ENCODE peak calls at places on chromosomes 7 and 10, in nine cellular contexts. One of them, this sample, is unnamed.

GRCh38 chr10:79084972-79085597 is 16.3 kb downstream of the ZMIZ1 start:
- DNase-seq in DND-41: no peak
- DNase-seq in CD4-positive, alpha-beta memory T cell: no peak
- DNase-seq in midbrain: no peak
- DNase-seq in fibroblast of the conjunctiva: no peak
- DNase-seq in glutamatergic neuron: no peak
- DNase-seq in activated CD4-positive, alpha-beta T cell treated with anti-CD3 and anti-CD28 coated beads, Interleukin-2, amount 50 U/mL, for 48 hours: no peak
- DNase-seq in epithelial cell of esophagus: no peak
- DNase-seq in tibial artery: no peak
- DNase-seq in this sample: no peak

GRCh38 chr7:36129048-36129534 is 24.0 kb upstream of the EEPD1 start:
- DNase-seq in DND-41: no peak
- DNase-seq in CD4-positive, alpha-beta memory T cell: no peak
- DNase-seq in midbrain: no peak
- DNase-seq in fibroblast of the conjunctiva: peak
- DNase-seq in glutamatergic neuron: no peak
- DNase-seq in activated CD4-positive, alpha-beta T cell treated with anti-CD3 and anti-CD28 coated beads, Interleukin-2, amount 50 U/mL, for 48 hours: no peak
- DNase-seq in epithelial cell of esophagus: peak
- DNase-seq in tibial artery: peak
- DNase-seq in this sample: no peak

GRCh38 chr7:66326501-66327180 is 121.5 kb downstream of the TPST1 start:
- DNase-seq in DND-41: no peak
- DNase-seq in CD4-positive, alpha-beta memory T cell: no peak
- DNase-seq in midbrain: no peak
- DNase-seq in fibroblast of the conjunctiva: peak
- DNase-seq in glutamatergic neuron: no peak
- DNase-seq in activated CD4-positive, alpha-beta T cell treated with anti-CD3 and anti-CD28 coated beads, Interleukin-2, amount 50 U/mL, for 48 hours: no peak
- DNase-seq in epithelial cell of esophagus: no peak
- DNase-seq in tibial artery: no peak
- DNase-seq in this sample: no peak

GRCh38 chr10:78769526-78769925 is 299.2 kb upstream of the ZMIZ1 start:
- DNase-seq in DND-41: no peak
- DNase-seq in CD4-positive, alpha-beta memory T cell: no peak
- DNase-seq in midbrain: no peak
- DNase-seq in fibroblast of the conjunctiva: no peak
- DNase-seq in glutamatergic neuron: no peak
- DNase-seq in activated CD4-positive, alpha-beta T cell treated with anti-CD3 and anti-CD28 coated beads, Interleukin-2, amount 50 U/mL, for 48 hours: no peak
- DNase-seq in epithelial cell of esophagus: no peak
- DNase-seq in tibial artery: peak
- DNase-seq in this sample: no peak

GRCh38 chr7:90520484-90520883 is 51.0 kb downstream of the PTTG1IP2 start:
- DNase-seq in DND-41: no peak
- DNase-seq in CD4-positive, alpha-beta memory T cell: no peak
- DNase-seq in midbrain: no peak
- DNase-seq in fibroblast of the conjunctiva: no peak
- DNase-seq in glutamatergic neuron: no peak
- DNase-seq in activated CD4-positive, alpha-beta T cell treated with anti-CD3 and anti-CD28 coated beads, Interleukin-2, amount 50 U/mL, for 48 hours: no peak
- DNase-seq in epithelial cell of esophagus: peak
- DNase-seq in tibial artery: no peak
- DNase-seq in this sample: no peak

GRCh38 chr10:1268856-1269255 is 212.7 kb downstream of the WDR37 start:
- DNase-seq in DND-41: peak
- DNase-seq in CD4-positive, alpha-beta memory T cell: no peak
- DNase-seq in midbrain: no peak
- DNase-seq in fibroblast of the conjunctiva: no peak
- DNase-seq in glutamatergic neuron: no peak
- DNase-seq in activated CD4-positive, alpha-beta T cell treated with anti-CD3 and anti-CD28 coated beads, Interleukin-2, amount 50 U/mL, for 48 hours: no peak
- DNase-seq in epithelial cell of esophagus: peak
- DNase-seq in tibial artery: peak
- DNase-seq in this sample: peak

GRCh38 chr7:137994091-137994688 is 7.7 kb downstream of the CREB3L2 start:
- DNase-seq in DND-41: no peak
- DNase-seq in CD4-positive, alpha-beta memory T cell: no peak
- DNase-seq in midbrain: no peak
- DNase-seq in fibroblast of the conjunctiva: no peak
- DNase-seq in glutamatergic neuron: peak
- DNase-seq in activated CD4-positive, alpha-beta T cell treated with anti-CD3 and anti-CD28 coated beads, Interleukin-2, amount 50 U/mL, for 48 hours: no peak
- DNase-seq in epithelial cell of esophagus: no peak
- DNase-seq in tibial artery: no peak
- DNase-seq in this sample: no peak

GRCh38 chr10:132524443-132525285 is 12.9 kb upstream of the INPP5A start:
- DNase-seq in DND-41: no peak
- DNase-seq in CD4-positive, alpha-beta memory T cell: no peak
- DNase-seq in midbrain: no peak
- DNase-seq in fibroblast of the conjunctiva: no peak
- DNase-seq in glutamatergic neuron: no peak
- DNase-seq in activated CD4-positive, alpha-beta T cell treated with anti-CD3 and anti-CD28 coated beads, Interleukin-2, amount 50 U/mL, for 48 hours: no peak
- DNase-seq in epithelial cell of esophagus: no peak
- DNase-seq in tibial artery: peak
- DNase-seq in this sample: peak

GRCh38 chr10:71605263-71605962 is 114.2 kb downstream of the C10orf105 start:
- DNase-seq in DND-41: no peak
- DNase-seq in CD4-positive, alpha-beta memory T cell: no peak
- DNase-seq in midbrain: no peak
- DNase-seq in fibroblast of the conjunctiva: no peak
- DNase-seq in glutamatergic neuron: no peak
- DNase-seq in activated CD4-positive, alpha-beta T cell treated with anti-CD3 and anti-CD28 coated beads, Interleukin-2, amount 50 U/mL, for 48 hours: no peak
- DNase-seq in epithelial cell of esophagus: no peak
- DNase-seq in tibial artery: no peak
- DNase-seq in this sample: no peak

GRCh38 chr10:28375399-28376354 is 72.8 kb upstream of the MPP7 start:
- DNase-seq in DND-41: no peak
- DNase-seq in CD4-positive, alpha-beta memory T cell: no peak
- DNase-seq in midbrain: no peak
- DNase-seq in fibroblast of the conjunctiva: no peak
- DNase-seq in glutamatergic neuron: no peak
- DNase-seq in activated CD4-positive, alpha-beta T cell treated with anti-CD3 and anti-CD28 coated beads, Interleukin-2, amount 50 U/mL, for 48 hours: no peak
- DNase-seq in epithelial cell of esophagus: peak
- DNase-seq in tibial artery: no peak
- DNase-seq in this sample: peak

GRCh38 chr7:150716368-150716767 is at the start of gene GIMAP1:
- DNase-seq in DND-41: peak
- DNase-seq in CD4-positive, alpha-beta memory T cell: peak
- DNase-seq in midbrain: no peak
- DNase-seq in fibroblast of the conjunctiva: no peak
- DNase-seq in glutamatergic neuron: no peak
- DNase-seq in activated CD4-positive, alpha-beta T cell treated with anti-CD3 and anti-CD28 coated beads, Interleukin-2, amount 50 U/mL, for 48 hours: no peak
- DNase-seq in epithelial cell of esophagus: no peak
- DNase-seq in tibial artery: no peak
- DNase-seq in this sample: no peak

GRCh38 chr7:132780822-132781221 is 204.6 kb upstream of the PLXNA4 start:
- DNase-seq in DND-41: no peak
- DNase-seq in CD4-positive, alpha-beta memory T cell: no peak
- DNase-seq in midbrain: no peak
- DNase-seq in fibroblast of the conjunctiva: no peak
- DNase-seq in glutamatergic neuron: no peak
- DNase-seq in activated CD4-positive, alpha-beta T cell treated with anti-CD3 and anti-CD28 coated beads, Interleukin-2, amount 50 U/mL, for 48 hours: no peak
- DNase-seq in epithelial cell of esophagus: no peak
- DNase-seq in tibial artery: no peak
- DNase-seq in this sample: no peak

GRCh38 chr7:123763191-123763661 is 14.4 kb upstream of the WASL start:
- DNase-seq in DND-41: no peak
- DNase-seq in CD4-positive, alpha-beta memory T cell: no peak
- DNase-seq in midbrain: no peak
- DNase-seq in fibroblast of the conjunctiva: no peak
- DNase-seq in glutamatergic neuron: no peak
- DNase-seq in activated CD4-positive, alpha-beta T cell treated with anti-CD3 and anti-CD28 coated beads, Interleukin-2, amount 50 U/mL, for 48 hours: no peak
- DNase-seq in epithelial cell of esophagus: no peak
- DNase-seq in tibial artery: no peak
- DNase-seq in this sample: no peak

GRCh38 chr10:44993226-44993921 is 7.3 kb upstream of the ZNF22 start:
- DNase-seq in DND-41: no peak
- DNase-seq in CD4-positive, alpha-beta memory T cell: no peak
- DNase-seq in midbrain: no peak
- DNase-seq in fibroblast of the conjunctiva: no peak
- DNase-seq in glutamatergic neuron: no peak
- DNase-seq in activated CD4-positive, alpha-beta T cell treated with anti-CD3 and anti-CD28 coated beads, Interleukin-2, amount 50 U/mL, for 48 hours: no peak
- DNase-seq in epithelial cell of esophagus: no peak
- DNase-seq in tibial artery: peak
- DNase-seq in this sample: no peak

GRCh38 chr7:2905500-2905899 is 61.4 kb upstream of the GNA12 start:
- DNase-seq in DND-41: no peak
- DNase-seq in CD4-positive, alpha-beta memory T cell: no peak
- DNase-seq in midbrain: no peak
- DNase-seq in fibroblast of the conjunctiva: no peak
- DNase-seq in glutamatergic neuron: no peak
- DNase-seq in activated CD4-positive, alpha-beta T cell treated with anti-CD3 and anti-CD28 coated beads, Interleukin-2, amount 50 U/mL, for 48 hours: no peak
- DNase-seq in epithelial cell of esophagus: no peak
- DNase-seq in tibial artery: no peak
- DNase-seq in this sample: no peak

GRCh38 chr10:105756386-105756785 is 1115.3 kb downstream of the SORCS3 start:
- DNase-seq in DND-41: no peak
- DNase-seq in CD4-positive, alpha-beta memory T cell: no peak
- DNase-seq in midbrain: no peak
- DNase-seq in fibroblast of the conjunctiva: no peak
- DNase-seq in glutamatergic neuron: no peak
- DNase-seq in activated CD4-positive, alpha-beta T cell treated with anti-CD3 and anti-CD28 coated beads, Interleukin-2, amount 50 U/mL, for 48 hours: no peak
- DNase-seq in epithelial cell of esophagus: no peak
- DNase-seq in tibial artery: no peak
- DNase-seq in this sample: no peak

GRCh38 chr7:2006921-2007381 is 225.8 kb downstream of the MAD1L1 start:
- DNase-seq in DND-41: no peak
- DNase-seq in CD4-positive, alpha-beta memory T cell: no peak
- DNase-seq in midbrain: no peak
- DNase-seq in fibroblast of the conjunctiva: no peak
- DNase-seq in glutamatergic neuron: peak
- DNase-seq in activated CD4-positive, alpha-beta T cell treated with anti-CD3 and anti-CD28 coated beads, Interleukin-2, amount 50 U/mL, for 48 hours: no peak
- DNase-seq in epithelial cell of esophagus: no peak
- DNase-seq in tibial artery: peak
- DNase-seq in this sample: no peak

GRCh38 chr7:42262907-42263466 is 26.0 kb upstream of the GLI3 start:
- DNase-seq in DND-41: no peak
- DNase-seq in CD4-positive, alpha-beta memory T cell: no peak
- DNase-seq in midbrain: peak
- DNase-seq in fibroblast of the conjunctiva: no peak
- DNase-seq in glutamatergic neuron: peak
- DNase-seq in activated CD4-positive, alpha-beta T cell treated with anti-CD3 and anti-CD28 coated beads, Interleukin-2, amount 50 U/mL, for 48 hours: no peak
- DNase-seq in epithelial cell of esophagus: peak
- DNase-seq in tibial artery: peak
- DNase-seq in this sample: no peak

GRCh38 chr7:48847896-48848295 is 76.5 kb upstream of the CDC14C start:
- DNase-seq in DND-41: no peak
- DNase-seq in CD4-positive, alpha-beta memory T cell: no peak
- DNase-seq in midbrain: no peak
- DNase-seq in fibroblast of the conjunctiva: no peak
- DNase-seq in glutamatergic neuron: no peak
- DNase-seq in activated CD4-positive, alpha-beta T cell treated with anti-CD3 and anti-CD28 coated beads, Interleukin-2, amount 50 U/mL, for 48 hours: no peak
- DNase-seq in epithelial cell of esophagus: no peak
- DNase-seq in tibial artery: no peak
- DNase-seq in this sample: no peak

GRCh38 chr10:79127151-79127961 is 58.6 kb downstream of the ZMIZ1 start:
- DNase-seq in DND-41: no peak
- DNase-seq in CD4-positive, alpha-beta memory T cell: no peak
- DNase-seq in midbrain: no peak
- DNase-seq in fibroblast of the conjunctiva: peak
- DNase-seq in glutamatergic neuron: no peak
- DNase-seq in activated CD4-positive, alpha-beta T cell treated with anti-CD3 and anti-CD28 coated beads, Interleukin-2, amount 50 U/mL, for 48 hours: no peak
- DNase-seq in epithelial cell of esophagus: peak
- DNase-seq in tibial artery: peak
- DNase-seq in this sample: peak

GRCh38 chr7:50940621-50941020 is 157.9 kb upstream of the GRB10 start:
- DNase-seq in DND-41: no peak
- DNase-seq in CD4-positive, alpha-beta memory T cell: no peak
- DNase-seq in midbrain: no peak
- DNase-seq in fibroblast of the conjunctiva: no peak
- DNase-seq in glutamatergic neuron: no peak
- DNase-seq in activated CD4-positive, alpha-beta T cell treated with anti-CD3 and anti-CD28 coated beads, Interleukin-2, amount 50 U/mL, for 48 hours: no peak
- DNase-seq in epithelial cell of esophagus: no peak
- DNase-seq in tibial artery: no peak
- DNase-seq in this sample: no peak

GRCh38 chr7:138585283-138585993 is 115.7 kb downstream of the SVOPL start:
- DNase-seq in DND-41: no peak
- DNase-seq in CD4-positive, alpha-beta memory T cell: no peak
- DNase-seq in midbrain: no peak
- DNase-seq in fibroblast of the conjunctiva: no peak
- DNase-seq in glutamatergic neuron: no peak
- DNase-seq in activated CD4-positive, alpha-beta T cell treated with anti-CD3 and anti-CD28 coated beads, Interleukin-2, amount 50 U/mL, for 48 hours: no peak
- DNase-seq in epithelial cell of esophagus: no peak
- DNase-seq in tibial artery: no peak
- DNase-seq in this sample: no peak